ENCODE peak calls at places on chromosomes 3 and 15, in eight cellular contexts. H is K562, U is sigmoid colon, P is HCT116, M is uterus, Q is ovary, O is A549, T is IMR-90. D is an unnamed sample.

GRCh38 chr15:81480645-81481053 is 106.6 kb upstream of the TMC3 start:
- DNase-seq in P (peak; percentile 24), U (no peak), O (peak; percentile 61), T (peak; percentile 69), M (peak; percentile 17), H (peak; percentile 44), Q (no peak), D (no peak)

GRCh38 chr3:27046346-27046745 is 322.8 kb downstream of the NEK10 start:
- DNase-seq in Q (no peak), T (no peak), O (no peak), M (no peak), U (no peak), H (no peak), P (no peak), D (no peak)

GRCh38 chr3:169305460-169305859 is 358.1 kb downstream of the MECOM start:
- DNase-seq in T (no peak), Q (no peak), O (no peak), M (no peak), U (no peak), P (no peak), H (no peak), D (no peak)

GRCh38 chr3:97957617-97958311 is 14.5 kb downstream of the RIOX2 start:
- DNase-seq in M (no peak), H (no peak), U (peak; percentile 83), T (no peak), O (no peak), P (no peak), Q (no peak), D (no peak)

GRCh38 chr15:93076217-93076616 is 12.8 kb downstream of the RGMA start:
- DNase-seq in O (no peak), T (no peak), U (no peak), H (no peak), M (no peak), Q (no peak), P (no peak), D (no peak)

GRCh38 chr15:78811124-78811824 is at the start of gene ADAMTS7:
- DNase-seq in H (peak; percentile 96), P (peak; percentile 46), M (peak; percentile 76), U (peak; percentile 88), O (peak; percentile 78), T (peak; percentile 71), Q (peak; percentile 88), D (no peak)

GRCh38 chr3:52524258-52524751 is 9.4 kb downstream of the NT5DC2 start:
- DNase-seq in M (peak; percentile 15), Q (peak; percentile 26), H (no peak), O (no peak), P (no peak), U (peak; percentile 48), T (no peak), D (no peak)

GRCh38 chr15:77623008-77623877 is 9.5 kb downstream of the LINGO1 start:
- DNase-seq in M (no peak), T (no peak), U (no peak), Q (no peak), P (no peak), H (peak; percentile 41), O (peak; percentile 15), D (no peak)

GRCh38 chr3:39147711-39148115 is 5.7 kb downstream of the CSRNP1 start:
- DNase-seq in U (no peak), H (no peak), P (no peak), T (peak; percentile 55), Q (no peak), O (no peak), M (no peak), D (peak; percentile 17)

GRCh38 chr15:25188551-25189101 is 233.8 kb downstream of the SNRPN start:
- DNase-seq in Q (no peak), P (no peak), H (no peak), O (no peak), U (no peak), M (no peak), T (no peak), D (no peak)
- H3K9me3 ChIP-seq in Q (no peaks in the 10 kb centered on the region), P (no peaks in the 10 kb centered on the region), H (no peaks in the 10 kb centered on the region), O (no peaks in the 10 kb centered on the region), U (peaks cover 5% of the 10 kb centered on the region), M (no peaks in the 10 kb centered on the region), T (peaks cover 83% of the 10 kb centered on the region), D (peaks cover 51% of the 10 kb centered on the region)

DNA sequence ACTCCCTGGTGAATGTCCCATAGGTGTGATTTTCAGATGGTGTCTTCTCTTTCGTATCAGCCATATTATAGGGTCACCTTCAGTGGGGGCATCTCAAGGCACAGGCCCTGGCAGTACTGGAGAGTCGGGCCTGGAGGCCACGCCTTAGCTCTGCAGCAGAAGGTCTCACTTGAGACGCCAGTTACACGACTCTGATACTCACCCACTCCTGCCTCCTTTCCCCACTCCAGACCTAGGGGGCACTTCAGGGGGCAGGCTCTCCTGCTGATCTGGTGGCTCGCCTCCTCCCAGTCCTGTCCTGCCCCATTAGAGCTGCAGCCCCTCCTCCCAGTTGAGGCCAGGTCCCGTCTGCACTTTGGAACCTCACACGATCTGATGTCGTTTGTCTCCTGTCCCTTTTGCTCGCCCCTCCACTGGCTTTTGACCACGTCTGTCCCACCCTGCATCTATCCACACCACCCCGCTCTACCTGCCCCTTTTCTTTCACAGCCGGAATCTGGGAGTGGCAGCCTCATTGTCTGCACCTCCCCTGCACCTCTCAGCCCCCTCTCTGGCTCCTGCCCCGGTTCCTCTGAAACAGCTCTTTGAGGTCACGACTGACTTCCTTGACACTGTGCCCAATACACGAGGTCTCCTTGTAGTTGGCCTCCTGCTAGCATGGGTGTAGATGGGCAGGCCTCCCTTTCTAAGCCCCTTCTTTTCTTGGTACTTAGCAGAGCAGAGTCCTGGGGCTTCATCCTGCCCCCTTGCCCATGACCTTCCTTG is 181.9 kb downstream of the NSMCE3 start:
- DNase-seq in H (no peak), O (no peak), U (peak; percentile 33), Q (no peak), M (no peak), P (no peak), T (no peak), D (no peak)
- TF ChIP-seq CTCF in H (no peak), O (no peak), U (no peak), Q (no peak), M (no peak), P (no peak), T (no peak), D (no peak)

GRCh38 chr15:90987561-90988141 is 6.7 kb downstream of the PRC1 start:
- DNase-seq in O (no peak), Q (no peak), T (no peak), M (no peak), H (no peak), P (no peak), U (no peak), D (no peak)
- TF ChIP-seq POLR2A in O (no peak), Q (no peak), T (no peak), M (no peak), H (no peak), P (no peak), U (no peak), D (no peak)

GRCh38 chr3:19652336-19652735 is 281.7 kb downstream of the EFHB start:
- DNase-seq in H (no peak), P (no peak), M (no peak), T (no peak), U (no peak), O (no peak), Q (no peak), D (no peak)
- H3K9me3 ChIP-seq in H (no peaks in the 10 kb centered on the region), P (peaks cover 1% of the 10 kb centered on the region), M (no peaks in the 10 kb centered on the region), T (peaks cover 6% of the 10 kb centered on the region), U (no peaks in the 10 kb centered on the region), O (peaks cover 3% of the 10 kb centered on the region), Q (no peaks in the 10 kb centered on the region), D (peaks cover 13% of the 10 kb centered on the region)

GRCh38 chr3:31346542-31346979 is 186.2 kb upstream of the STT3B start:
- DNase-seq in O (no peak), Q (no peak), U (no peak), M (no peak), H (no peak), T (no peak), P (no peak), D (no peak)

GRCh38 chr3:31345581-31345980 is 187.1 kb upstream of the STT3B start:
- DNase-seq in T (no peak), Q (no peak), M (no peak), H (no peak), O (no peak), U (no peak), P (no peak), D (no peak)

GRCh38 chr3:31343075-31343474 is 189.7 kb upstream of the STT3B start:
- DNase-seq in M (no peak), P (no peak), U (no peak), T (no peak), O (no peak), H (no peak), Q (no peak), D (no peak)

DNA sequence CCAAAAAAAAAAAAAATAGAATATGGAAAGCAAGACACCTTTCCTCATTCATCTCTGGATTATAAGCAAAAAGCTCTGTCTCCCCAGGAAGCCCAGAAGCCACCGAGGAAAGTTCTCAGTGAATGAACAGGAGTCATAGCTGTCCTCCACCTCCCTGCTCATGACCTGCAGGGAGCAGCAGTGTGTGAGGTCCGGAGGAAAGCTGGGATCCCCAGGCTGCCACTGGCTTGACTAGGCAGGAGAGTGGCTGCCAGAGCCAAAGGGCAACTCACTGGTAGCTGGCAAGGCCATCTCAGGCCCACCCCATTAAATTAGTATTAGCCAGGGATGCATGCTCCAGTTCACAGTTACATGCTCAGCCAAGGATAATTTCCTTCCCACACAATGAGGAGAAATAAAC is 191.6 kb upstream of the STT3B start:
- DNase-seq in M (no peak), H (no peak), U (no peak), T (no peak), O (peak; percentile 13), P (no peak), Q (peak; percentile 18), D (no peak)
- TF ChIP-seq CTCF in M (no peak), H (peak; percentile 21), U (no peak), T (no peak), O (no peak), P (no peak), Q (no peak), D (no peak)

DNA sequence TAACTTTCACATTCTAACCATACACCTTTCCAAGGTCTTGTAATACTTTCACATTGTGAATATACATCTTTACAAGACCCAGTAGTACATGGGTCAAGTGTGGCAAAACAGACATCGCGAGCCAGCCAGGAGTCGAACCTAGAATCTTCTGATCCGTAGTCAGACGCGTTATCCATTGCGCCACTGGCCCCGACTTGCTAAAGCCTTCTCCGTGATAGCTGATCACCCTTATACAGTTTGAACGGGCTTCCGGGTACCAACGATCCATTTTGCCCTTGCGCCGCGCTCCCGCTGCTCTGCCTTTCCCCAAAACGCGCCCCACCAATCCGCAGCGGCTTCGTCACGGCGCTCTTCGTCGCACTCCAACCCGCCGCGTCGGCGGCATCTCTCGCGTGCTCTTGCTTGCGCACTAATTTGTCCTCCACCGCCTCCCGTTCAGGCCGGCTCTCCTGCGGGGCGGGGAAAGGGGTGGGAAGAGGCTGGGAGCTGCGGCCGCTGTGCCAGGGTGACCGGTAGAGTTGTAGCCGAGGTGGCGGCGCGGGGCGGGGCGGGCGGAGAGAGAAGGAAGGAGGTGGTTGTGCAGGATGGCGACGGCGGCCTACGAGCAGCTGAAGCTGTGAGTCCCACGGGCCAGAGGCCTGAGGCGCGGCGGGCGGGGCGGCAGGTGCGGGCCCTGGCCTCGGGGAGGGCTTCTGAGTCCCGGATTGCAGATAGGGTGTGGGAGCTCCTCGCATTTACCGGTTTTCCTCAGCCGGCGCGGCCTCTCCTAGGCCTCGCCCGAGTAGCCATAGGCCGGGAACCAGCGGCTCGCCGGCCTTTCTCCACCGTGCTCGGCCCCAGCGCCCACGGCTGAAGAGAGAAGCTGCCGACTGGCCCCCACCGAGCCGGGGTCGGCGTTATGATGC is at the start of gene SACM1L:
- DNase-seq in M (peak; percentile 98), O (peak; percentile 97), Q (peak; percentile 96), T (peak; percentile 99), U (peak; percentile 99), H (peak; percentile 93), P (peak; percentile 95), D (peak; percentile 98)
- TF ChIP-seq POLR2A in M (no peak), O (peak; percentile 79), Q (no peak), T (peak; percentile 55), U (peak; percentile 69), H (peak; percentile 91), P (peak; percentile 26), D (peak; percentile 28)

D was measured in breast epithelium.